ENCODE peak calls at places on chromosomes 7 and 10, in seven cellular contexts. S is transverse colon, X is neural crest cell, L is GM12865, U is dorsolateral prefrontal cortex, H is cardiac muscle cell, I is WTC11. Z is an unnamed sample.

GRCh38 chr10:49299816-49300139 is 808 bp downstream of the C10orf71 start:
- DNase-seq in H (no peak), I (no peak), U (no peak), L (peak; percentile 48), X (no peak), S (no peak), Z (no peak)

GRCh38 chr10:60821661-60822060 is 43.4 kb downstream of the CDK1 start:
- DNase-seq in U (no peak), I (no peak), L (no peak), X (no peak), S (no peak), H (no peak), Z (no peak)

GRCh38 chr10:61452229-61452651 is 941 bp downstream of the TMEM26 start:
- DNase-seq in L (no peak), U (no peak), X (no peak), I (peak; percentile 62), H (peak; percentile 32), S (no peak), Z (peak; percentile 18)

GRCh38 chr7:150820578-150821198 is 20.1 kb downstream of the TMEM176A start:
- DNase-seq in U (no peak), H (no peak), L (peak; percentile 12), S (no peak), X (no peak), I (no peak), Z (no peak)

GRCh38 chr7:23012186-23012585 is 1.7 kb downstream of the HYCC1 start:
- DNase-seq in H (no peak), X (no peak), I (no peak), S (no peak), U (no peak), L (no peak), Z (no peak)

GRCh38 chr10:15627617-15628196 is 92.0 kb downstream of the ITGA8 start:
- DNase-seq in X (no peak), U (no peak), H (no peak), L (no peak), I (no peak), S (no peak), Z (no peak)

GRCh38 chr10:131973160-131973951 is 8.4 kb downstream of the BNIP3 start:
- DNase-seq in L (no peak), H (no peak), U (no peak), I (no peak), S (no peak), X (no peak), Z (no peak)

GRCh38 chr7:103887853-103888602 is 101.4 kb downstream of the RELN start:
- DNase-seq in L (no peak), X (no peak), S (no peak), H (no peak), U (no peak), I (no peak), Z (no peak)

GRCh38 chr7:84271550-84271949 is 77.0 kb upstream of the SEMA3A start:
- DNase-seq in X (no peak), I (no peak), L (no peak), H (no peak), S (no peak), U (no peak), Z (no peak)

GRCh38 chr10:79244068-79244442 is 103.2 kb upstream of the PPIF start:
- DNase-seq in L (peak; percentile 54), U (no peak), S (no peak), H (no peak), X (no peak), I (no peak), Z (no peak)

GRCh38 chr10:92463582-92463981 is 110.3 kb downstream of the IDE start:
- DNase-seq in H (no peak), L (no peak), S (no peak), X (no peak), I (no peak), U (no peak), Z (no peak)

GRCh38 chr10:107163904-107164861 is at the start of gene SORCS1:
- DNase-seq in L (no peak), I (peak; percentile 65), U (peak; percentile 49), X (peak; percentile 50), S (peak; percentile 16), H (peak; percentile 85), Z (peak; percentile 57)

GRCh38 chr10:113326160-113327111 is 226.4 kb upstream of the HABP2 start:
- DNase-seq in S (peak; percentile 11), H (no peak), U (peak; percentile 19), X (no peak), I (peak; percentile 17), L (peak; percentile 66), Z (no peak)

GRCh38 chr10:78013564-78013963 is 15.8 kb downstream of the POLR3A start:
- DNase-seq in U (no peak), I (no peak), X (no peak), H (no peak), L (no peak), S (no peak), Z (no peak)

GRCh38 chr7:40311307-40311706 is 176.5 kb downstream of the SUGCT start:
- DNase-seq in I (no peak), U (no peak), H (no peak), X (no peak), L (peak; percentile 67), S (no peak), Z (no peak)

GRCh38 chr7:69114374-69114773 is 483.9 kb upstream of the AUTS2 start:
- DNase-seq in X (no peak), U (no peak), L (no peak), I (no peak), H (no peak), S (no peak), Z (no peak)

GRCh38 chr7:7257899-7258692 is 75.8 kb downstream of the C1GALT1 start:
- DNase-seq in I (no peak), U (no peak), X (no peak), H (no peak), S (peak; percentile 12), L (peak; percentile 88), Z (no peak)

GRCh38 chr10:43263551-43264323 is 3.1 kb downstream of the RASGEF1A start:
- DNase-seq in L (no peak), S (peak; percentile 5), U (no peak), H (no peak), X (no peak), I (peak; percentile 31), Z (no peak)

GRCh38 chr10:72278668-72279393 is 5.1 kb downstream of the DDIT4 start:
- DNase-seq in S (no peak), X (no peak), I (no peak), H (no peak), U (no peak), L (no peak), Z (no peak)

GRCh38 chr10:123913688-123914268 is 22.2 kb upstream of the CPXM2 start:
- DNase-seq in L (peak; percentile 12), S (no peak), X (no peak), I (no peak), U (no peak), H (no peak), Z (no peak)

GRCh38 chr10:123912466-123913201 is 21.0 kb upstream of the CPXM2 start:
- DNase-seq in I (no peak), S (no peak), H (no peak), L (no peak), X (no peak), U (no peak), Z (no peak)

GRCh38 chr10:123908379-123908778 is 16.8 kb upstream of the CPXM2 start:
- DNase-seq in S (no peak), I (no peak), X (no peak), L (no peak), U (no peak), H (no peak), Z (no peak)

GRCh38 chr10:123909866-123910265 is 18.3 kb upstream of the CPXM2 start:
- DNase-seq in L (no peak), U (no peak), I (no peak), X (no peak), H (no peak), S (no peak), Z (no peak)

GRCh38 chr10:123911866-123912265 is 20.3 kb upstream of the CPXM2 start:
- DNase-seq in S (no peak), I (no peak), U (no peak), H (no peak), X (no peak), L (no peak), Z (no peak)
- TF ChIP-seq CTCF in S (no peak), I (no peak), U (no peak), H (no peak), X (no peak), L (no peak), Z (no peak)

GRCh38 chr10:2625094-2625493 is 442.3 kb upstream of the PFKP start:
- DNase-seq in L (no peak), H (no peak), X (no peak), U (no peak), S (no peak), I (no peak), Z (no peak)

GRCh38 chr10:2620827-2621521 is 446.4 kb upstream of the PFKP start:
- DNase-seq in H (no peak), U (no peak), X (no peak), L (no peak), I (no peak), S (no peak), Z (no peak)

GRCh38 chr10:2619927-2620326 is 447.4 kb upstream of the PFKP start:
- DNase-seq in L (no peak), I (no peak), S (no peak), U (no peak), H (no peak), X (no peak), Z (no peak)

GRCh38 chr10:2623675-2624274 is 443.6 kb upstream of the PFKP start:
- DNase-seq in U (no peak), H (no peak), L (no peak), I (no peak), X (no peak), S (no peak), Z (no peak)

GRCh38 chr10:2619472-2619871 is 447.9 kb upstream of the PFKP start:
- DNase-seq in H (peak; percentile 62), X (peak; percentile 18), S (no peak), U (no peak), I (peak; percentile 41), L (peak; percentile 9), Z (peak; percentile 41)
- TF ChIP-seq CTCF in H (no peak), X (peak; percentile 64), S (no peak), U (no peak), I (no peak), L (peak; percentile 34), Z (peak; percentile 38)

DNA sequence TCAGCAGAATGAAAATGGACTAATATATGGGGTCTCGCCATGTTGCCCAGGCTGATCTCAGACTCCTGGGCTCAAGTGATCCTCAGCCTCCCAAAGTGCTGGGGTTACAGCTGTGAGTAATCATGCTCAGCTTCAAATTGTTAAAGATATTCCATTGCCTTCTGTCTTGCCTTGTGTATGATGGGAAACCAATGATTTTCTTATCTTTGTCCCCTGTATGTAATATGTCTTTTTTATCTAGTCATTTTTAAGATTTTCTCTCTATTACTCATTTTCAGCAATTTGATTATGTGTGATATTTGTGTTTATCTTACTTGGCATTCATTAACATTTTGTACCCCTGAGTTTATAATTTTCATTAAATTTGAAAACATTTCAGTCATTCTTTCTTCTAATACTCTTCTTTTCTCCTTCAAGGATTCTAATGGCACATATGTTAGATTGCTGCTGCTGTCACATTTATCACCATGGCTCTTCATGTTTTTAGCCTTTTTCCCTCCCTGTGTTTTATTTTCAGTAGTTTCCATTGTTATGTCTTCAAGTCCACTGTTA is 12.6 kb downstream of the LYZL1 start:
- DNase-seq in S (no peak), X (no peak), H (no peak), U (no peak), L (no peak), I (no peak), Z (no peak)
- TF ChIP-seq CTCF in S (no peak), X (no peak), H (no peak), U (no peak), L (no peak), I (no peak), Z (no peak)

GRCh38 chr10:62456611-62457101 is 82.5 kb downstream of the ZNF365 start:
- DNase-seq in U (no peak), S (peak; percentile 8), H (no peak), X (no peak), I (no peak), L (peak; percentile 92), Z (no peak)
- TF ChIP-seq CTCF in U (no peak), S (no peak), H (no peak), X (no peak), I (no peak), L (no peak), Z (no peak)

Z was measured in endothelial cell.